ENCODE peak calls at places on chromosomes 12 and 14, in six cellular contexts. Y, J, D, L, M and B are unnamed samples.

GRCh38 chr12:1282670-1283361 is 291.8 kb downstream of the ERC1 start:
- DNase-seq in Y (peak; percentile 75), J (no peak), D (no peak), L (peak; percentile 27), M (no peak), B (no peak)

GRCh38 chr12:89140580-89141236 is 211.6 kb downstream of the DUSP6 start:
- DNase-seq in Y (peak; percentile 82), J (no peak), D (no peak), L (no peak), M (no peak), B (no peak)

GRCh38 chr14:76486251-76486743 is 110.4 kb downstream of the ESRRB start:
- DNase-seq in Y (no peak), J (no peak), D (no peak), L (no peak), M (no peak), B (no peak)

GRCh38 chr12:219891-220352 is 6.0 kb upstream of the SLC6A12 start:
- DNase-seq in Y (peak; percentile 37), J (no peak), D (peak; percentile 53), L (no peak), M (no peak), B (peak; percentile 87)

GRCh38 chr14:71403673-71404072 is 496.4 kb downstream of the PCNX1 start:
- DNase-seq in Y (no peak), J (no peak), D (no peak), L (no peak), M (no peak), B (no peak)

GRCh38 chr14:69312608-69313007 is 52.6 kb downstream of the GALNT16 start:
- DNase-seq in Y (no peak), J (no peak), D (peak; percentile 10), L (no peak), M (no peak), B (no peak)

GRCh38 chr14:77822307-77822706 is 22.4 kb downstream of the ADCK1 start:
- DNase-seq in Y (no peak), J (no peak), D (no peak), L (no peak), M (no peak), B (no peak)

GRCh38 chr12:73185403-73185802 is 913.2 kb downstream of the TRHDE start:
- DNase-seq in Y (no peak), J (no peak), D (no peak), L (no peak), M (no peak), B (no peak)

GRCh38 chr14:24437020-24437735 is 5.4 kb downstream of the SDR39U1 start:
- DNase-seq in Y (no peak), J (no peak), D (no peak), L (no peak), M (no peak), B (no peak)

GRCh38 chr14:61560323-61560722 is 135.0 kb upstream of the HIF1A start:
- DNase-seq in Y (no peak), J (no peak), D (no peak), L (no peak), M (no peak), B (no peak)

GRCh38 chr14:89284368-89285058 is 132.5 kb downstream of the FOXN3 start:
- DNase-seq in Y (peak; percentile 82), J (no peak), D (no peak), L (peak; percentile 55), M (no peak), B (no peak)

GRCh38 chr14:70891741-70892140 is 15.5 kb upstream of the PCNX1 start:
- DNase-seq in Y (no peak), J (no peak), D (no peak), L (no peak), M (no peak), B (no peak)

GRCh38 chr12:497501-498160 is 37.9 kb downstream of the B4GALNT3 start:
- DNase-seq in Y (no peak), J (no peak), D (no peak), L (no peak), M (no peak), B (no peak)

GRCh38 chr14:52131640-52132320 is 62.9 kb upstream of the NID2 start:
- DNase-seq in Y (peak; percentile 90), J (peak; percentile 93), D (no peak), L (peak; percentile 73), M (peak; percentile 64), B (peak; percentile 51)

GRCh38 chr12:4243098-4243795 is 30.3 kb upstream of the CCND2 start:
- DNase-seq in Y (no peak), J (no peak), D (no peak), L (no peak), M (no peak), B (no peak)

GRCh38 chr12:10612954-10613333 is 465 bp downstream of the MAGOHB start:
- DNase-seq in Y (no peak), J (no peak), D (no peak), L (no peak), M (no peak), B (no peak)

GRCh38 chr14:58829594-58829993 is 191.8 kb downstream of the DACT1 start:
- DNase-seq in Y (no peak), J (no peak), D (no peak), L (no peak), M (no peak), B (no peak)

GRCh38 chr12:89346741-89347324 is 5.5 kb downstream of the DUSP6 start:
- DNase-seq in Y (peak; percentile 68), J (no peak), D (no peak), L (no peak), M (no peak), B (no peak)

GRCh38 chr12:72388322-72388721 is 116.2 kb downstream of the TRHDE start:
- DNase-seq in Y (no peak), J (no peak), D (no peak), L (no peak), M (no peak), B (no peak)

GRCh38 chr12:121996945-121997612 is 24.6 kb upstream of the BCL7A start:
- DNase-seq in Y (no peak), J (no peak), D (no peak), L (no peak), M (no peak), B (no peak)

GRCh38 chr14:46820291-46820690 is 168.7 kb upstream of the RPL10L start:
- DNase-seq in Y (no peak), J (no peak), D (no peak), L (no peak), M (peak; percentile 14), B (no peak)

GRCh38 chr12:14961466-14962155 is at the start of gene ARHGDIB:
- DNase-seq in Y (no peak), J (no peak), D (peak; percentile 59), L (no peak), M (no peak), B (no peak)

GRCh38 chr14:57848353-57848752 is 17.5 kb downstream of the SLC35F4 start:
- DNase-seq in Y (peak; percentile 42), J (no peak), D (no peak), L (no peak), M (no peak), B (no peak)

GRCh38 chr12:52149182-52149641 is 42.6 kb downstream of the KRT80 start:
- DNase-seq in Y (no peak), J (no peak), D (no peak), L (no peak), M (no peak), B (no peak)

GRCh38 chr14:96741151-96741977 is 55.8 kb upstream of the VRK1 start:
- DNase-seq in Y (peak; percentile 29), J (no peak), D (peak; percentile 70), L (no peak), M (peak; percentile 54), B (peak; percentile 72)

GRCh38 chr12:65918057-65918456 is 93.8 kb downstream of the HMGA2 start:
- DNase-seq in Y (no peak), J (no peak), D (no peak), L (no peak), M (no peak), B (no peak)
- TF ChIP-seq CTCF in Y (no peak), J (no peak), D (no peak), L (no peak), M (no peak), B (no peak)

DNA sequence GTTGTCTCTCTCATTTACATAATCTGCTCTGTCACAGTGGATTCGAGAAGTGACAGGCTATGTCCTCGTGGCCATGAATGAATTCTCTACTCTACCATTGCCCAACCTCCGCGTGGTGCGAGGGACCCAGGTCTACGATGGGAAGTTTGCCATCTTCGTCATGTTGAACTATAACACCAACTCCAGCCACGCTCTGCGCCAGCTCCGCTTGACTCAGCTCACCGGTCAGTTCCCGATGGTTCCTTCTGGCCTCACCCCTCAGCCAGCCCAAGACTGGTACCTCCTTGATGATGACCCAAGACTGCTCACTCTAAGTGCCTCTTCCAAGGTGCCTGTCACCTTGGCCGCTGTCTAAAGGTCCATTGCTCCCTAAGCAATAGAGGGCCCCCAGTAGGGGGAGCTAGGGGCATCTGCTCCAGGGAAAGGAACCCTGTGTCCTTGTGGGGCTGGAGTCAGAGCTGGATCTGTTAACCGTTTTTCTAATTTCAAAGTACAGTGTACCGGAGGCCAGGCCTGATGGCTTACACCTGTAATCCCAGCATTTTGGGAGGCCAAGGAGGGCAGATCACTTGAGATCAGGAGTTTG is 5.1 kb downstream of the ERBB3 start:
- DNase-seq in Y (no peak), J (no peak), D (no peak), L (no peak), M (no peak), B (no peak)
- TF ChIP-seq CTCF in Y (peak; percentile 29), J (peak; percentile 37), D (no peak), L (peak; percentile 43), M (no peak), B (peak; percentile 42)

GRCh38 chr14:92877757-92878431 is 45.1 kb upstream of the CHGA start:
- DNase-seq in Y (peak; percentile 1), J (no peak), D (no peak), L (no peak), M (no peak), B (no peak)

GRCh38 chr14:92883066-92883465 is 39.9 kb upstream of the CHGA start:
- DNase-seq in Y (no peak), J (no peak), D (no peak), L (no peak), M (no peak), B (no peak)

GRCh38 chr14:92880351-92880750 is 42.6 kb upstream of the CHGA start:
- DNase-seq in Y (no peak), J (no peak), D (no peak), L (no peak), M (no peak), B (no peak)

GRCh38 chr14:92884410-92884809 is 38.5 kb upstream of the CHGA start:
- DNase-seq in Y (no peak), J (no peak), D (no peak), L (no peak), M (no peak), B (no peak)

GRCh38 chr14:92880851-92881250 is 42.1 kb upstream of the CHGA start:
- DNase-seq in Y (peak; percentile 23), J (no peak), D (no peak), L (peak; percentile 3), M (no peak), B (no peak)
- TF ChIP-seq CTCF in Y (peak; percentile 33), J (peak; percentile 23), D (no peak), L (peak; percentile 44), M (no peak), B (peak; percentile 47)

DNA sequence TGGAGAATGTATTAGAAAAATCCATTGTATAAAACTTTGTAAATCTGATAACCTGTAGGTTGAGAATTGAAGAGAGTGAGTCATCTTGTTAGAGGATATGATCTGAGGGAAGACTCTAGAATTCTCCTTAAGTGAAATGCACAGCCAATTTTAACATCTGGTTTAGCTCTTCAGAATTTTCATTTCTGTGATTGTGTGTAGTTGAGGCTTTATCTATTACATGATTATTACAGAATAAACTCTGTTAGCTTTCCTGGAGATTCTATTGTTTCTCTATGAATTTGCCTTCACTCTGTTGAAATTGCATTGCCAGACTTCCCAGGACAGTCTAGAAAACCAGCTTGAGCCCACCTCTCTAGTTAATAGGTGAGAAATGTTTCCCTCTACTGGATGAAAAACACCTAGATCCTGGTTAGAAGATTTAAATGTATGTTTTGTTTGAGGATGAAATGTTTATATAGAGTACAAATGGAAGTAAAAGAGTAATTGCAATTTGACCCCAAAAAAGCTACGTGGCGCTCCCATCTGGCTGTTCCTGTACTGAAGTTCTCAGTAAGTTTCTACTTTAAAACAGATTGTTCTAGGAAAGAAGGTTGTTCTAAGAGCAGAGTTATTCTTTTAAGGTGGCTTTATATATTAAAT is 2.9 kb downstream of the NUDT4 start:
- DNase-seq in Y (no peak), J (no peak), D (no peak), L (no peak), M (no peak), B (no peak)
- TF ChIP-seq CTCF in Y (peak; percentile 31), J (peak; percentile 42), D (no peak), L (peak; percentile 34), M (peak; percentile 26), B (peak; percentile 58)